ENCODE peak calls at places on chromosomes 5 and 9, in six cellular contexts. Z is GM23248, A is testis, F is fibroblast of lung, D is uterus, Q is heart right ventricle. S is an unnamed sample.

GRCh38 chr5:43191740-43192557 is at the start of gene NIM1K:
- DNase-seq in Q (peak; percentile 68), D (peak; percentile 51), A (peak; percentile 53), Z (peak; percentile 54), F (peak; percentile 68), S (peak; percentile 87)

GRCh38 chr9:84357235-84357634 is 16.7 kb upstream of the SLC28A3 start:
- DNase-seq in Z (peak; percentile 19), A (no peak), F (no peak), D (no peak), Q (no peak), S (no peak)

GRCh38 chr9:133659566-133659965 is 23.4 kb downstream of the DBH start:
- DNase-seq in D (no peak), A (no peak), Z (no peak), Q (no peak), F (no peak), S (no peak)

GRCh38 chr9:18941060-18941746 is 91.8 kb downstream of the SAXO1 start:
- DNase-seq in A (no peak), D (no peak), Z (no peak), Q (peak; percentile 15), F (no peak), S (no peak)

GRCh38 chr9:13386935-13387667 is 107.6 kb upstream of the MPDZ start:
- DNase-seq in A (peak; percentile 15), D (no peak), F (peak; percentile 84), Z (peak; percentile 87), Q (no peak), S (no peak)

GRCh38 chr5:126561908-126562307 is 33.1 kb downstream of the ALDH7A1 start:
- DNase-seq in A (peak; percentile 37), Q (no peak), Z (no peak), D (no peak), F (peak; percentile 14), S (no peak)

GRCh38 chr5:52709171-52709925 is 78.4 kb upstream of the ITGA1 start:
- DNase-seq in F (no peak), A (no peak), Z (peak; percentile 56), D (no peak), Q (no peak), S (no peak)

GRCh38 chr5:145683426-145683825 is 151.7 kb downstream of the PRELID2 start:
- DNase-seq in D (no peak), F (no peak), Z (no peak), A (no peak), Q (no peak), S (no peak)

GRCh38 chr9:134152022-134152448 is 12.3 kb downstream of the RNU6ATAC start:
- DNase-seq in D (no peak), F (no peak), Q (no peak), A (no peak), Z (no peak), S (no peak)

GRCh38 chr5:56440871-56441740 is 208.0 kb upstream of the ANKRD55 start:
- DNase-seq in Q (no peak), F (peak; percentile 97), Z (peak; percentile 76), A (no peak), D (peak; percentile 59), S (no peak)

GRCh38 chr5:11385901-11386293 is 518.3 kb downstream of the CTNND2 start:
- DNase-seq in Q (no peak), A (no peak), Z (no peak), D (no peak), F (no peak), S (no peak)

GRCh38 chr5:135072357-135073247 is 38.6 kb upstream of the PITX1 start:
- DNase-seq in Q (no peak), Z (no peak), F (no peak), D (no peak), A (no peak), S (no peak)

GRCh38 chr5:53291528-53291927 is 182.0 kb upstream of the MOCS2 start:
- DNase-seq in A (no peak), F (peak; percentile 62), D (no peak), Q (no peak), Z (peak; percentile 20), S (no peak)

GRCh38 chr5:81524015-81524414 is 130.1 kb upstream of the ACOT12 start:
- DNase-seq in F (no peak), Z (no peak), Q (no peak), A (no peak), D (no peak), S (no peak)

GRCh38 chr5:179382486-179382885 is 37.2 kb upstream of the ADAMTS2 start:
- DNase-seq in Q (no peak), F (no peak), A (no peak), Z (no peak), D (no peak), S (no peak)

GRCh38 chr5:168987540-168988300 is 313.2 kb downstream of the SLIT3 start:
- DNase-seq in F (peak; percentile 71), D (peak; percentile 74), Z (peak; percentile 75), A (peak; percentile 89), Q (peak; percentile 68), S (peak; percentile 90)

GRCh38 chr5:83964235-83964634 is 243.6 kb upstream of the HAPLN1 start:
- DNase-seq in A (no peak), F (no peak), D (no peak), Z (peak; percentile 2), Q (no peak), S (no peak)

GRCh38 chr9:121498150-121498486 is 1.5 kb downstream of the GGTA1 start:
- DNase-seq in A (peak; percentile 77), F (peak; percentile 73), Z (peak; percentile 85), D (peak; percentile 59), Q (no peak), S (peak; percentile 43)

GRCh38 chr9:127980056-127980705 is 608 bp downstream of the EEIG1 start:
- DNase-seq in Q (peak; percentile 55), A (no peak), D (peak; percentile 42), F (no peak), Z (peak; percentile 64), S (peak; percentile 35)

GRCh38 chr9:79663299-79663698 is 91.5 kb downstream of the TLE4 start:
- DNase-seq in F (peak; percentile 12), A (no peak), Z (peak; percentile 64), Q (no peak), D (no peak), S (no peak)

GRCh38 chr9:79665926-79666325 is 94.2 kb downstream of the TLE4 start:
- DNase-seq in Q (no peak), A (no peak), D (no peak), F (no peak), Z (peak; percentile 63), S (no peak)

GRCh38 chr9:79664375-79664825 is 92.6 kb downstream of the TLE4 start:
- DNase-seq in A (no peak), D (no peak), Z (peak; percentile 56), Q (no peak), F (no peak), S (no peak)

GRCh38 chr9:79663878-79664277 is 92.1 kb downstream of the TLE4 start:
- DNase-seq in Q (no peak), A (no peak), D (no peak), Z (peak; percentile 52), F (no peak), S (peak; percentile 51)

DNA sequence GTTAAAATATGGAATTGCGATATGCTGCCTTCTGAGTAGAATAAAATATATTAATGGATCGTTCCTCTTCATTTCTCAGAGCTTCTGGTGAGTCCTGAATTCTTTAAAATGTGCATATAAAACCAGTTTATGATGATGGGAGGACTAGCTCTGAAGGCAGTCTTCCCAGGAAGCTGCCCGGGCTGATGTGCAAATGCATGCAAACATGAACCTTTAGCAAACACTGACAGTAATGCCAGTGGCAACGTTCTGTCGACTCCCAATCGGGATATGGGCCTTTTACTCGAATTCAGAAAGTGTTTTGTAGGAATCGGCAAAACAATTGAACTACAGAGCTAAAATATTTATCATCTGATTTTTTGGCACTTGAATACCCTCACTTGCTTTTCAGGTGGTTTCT is 93.6 kb downstream of the TLE4 start:
- DNase-seq in Q (no peak), Z (no peak), F (no peak), A (no peak), D (no peak), S (no peak)
- H3K4me1 ChIP-seq in Q (peaks cover 13% of the 10 kb centered on the region), Z (peaks cover 41% of the 10 kb centered on the region), F (no peaks in the 10 kb centered on the region), A (peaks cover 21% of the 10 kb centered on the region), D (peaks cover 6% of the 10 kb centered on the region), S (peaks cover 2% of the 10 kb centered on the region)

GRCh38 chr9:4890929-4891328 is 94.1 kb upstream of the JAK2 start:
- DNase-seq in F (no peak), A (no peak), Z (no peak), Q (no peak), D (no peak), S (no peak)

GRCh38 chr9:4891674-4892073 is 93.4 kb upstream of the JAK2 start:
- DNase-seq in Z (no peak), D (no peak), Q (no peak), A (no peak), F (no peak), S (no peak)

GRCh38 chr9:4887556-4887955 is 94.8 kb downstream of the RCL1 start:
- DNase-seq in D (no peak), F (peak; percentile 81), A (peak; percentile 33), Z (peak; percentile 57), Q (peak; percentile 42), S (peak; percentile 51)

GRCh38 chr9:4892501-4893194 is 92.4 kb upstream of the JAK2 start:
- DNase-seq in Z (no peak), F (no peak), A (no peak), Q (no peak), D (no peak), S (no peak)

DNA sequence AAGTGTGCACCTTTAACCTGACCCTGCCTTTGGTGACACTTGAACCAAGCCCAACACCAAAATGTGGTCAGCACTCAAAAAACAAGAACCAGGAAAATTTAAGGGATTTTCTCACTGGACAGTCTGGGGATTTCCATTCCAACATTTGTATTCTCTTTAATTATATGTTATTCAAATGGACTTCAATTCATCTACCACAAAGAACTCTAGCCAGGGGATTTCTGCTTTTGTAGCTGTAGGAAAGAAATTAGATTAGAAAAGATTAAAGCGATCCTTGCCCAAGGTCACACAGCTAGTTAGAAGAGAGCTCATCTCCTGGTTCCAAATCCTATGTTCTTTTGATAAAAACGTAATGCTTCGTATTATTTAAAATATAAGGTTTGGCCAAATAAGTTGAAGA is 94.8 kb upstream of the JAK2 start:
- DNase-seq in Q (no peak), Z (no peak), A (no peak), D (no peak), F (no peak), S (no peak)
- H3K27ac ChIP-seq in Q (no peak overlapping the region), Z (no peak overlapping the region), A (no peak overlapping the region), D (no peak overlapping the region), F (no peak overlapping the region), S (no peak overlapping the region)

GRCh38 chr5:167699434-167699833 is 592.0 kb upstream of the WWC1 start:
- DNase-seq in F (peak; percentile 91), A (no peak), D (no peak), Q (no peak), Z (peak; percentile 99), S (no peak)
- H3K4me3 ChIP-seq in F (no peak overlapping the region), A (no peak overlapping the region), D (no peak overlapping the region), Q (no peak overlapping the region), Z (peak overlapping the region; percentile 34), S (no peak overlapping the region)

GRCh38 chr9:137456061-137456863 is 2.9 kb downstream of the NSMF start:
- DNase-seq in F (peak; percentile 72), Z (no peak), A (no peak), D (peak; percentile 11), Q (no peak), S (no peak)

GRCh38 chr9:137454145-137454505 is 5.0 kb downstream of the NSMF start:
- DNase-seq in A (no peak), Z (peak; percentile 47), D (peak; percentile 77), F (no peak), Q (peak; percentile 70), S (peak; percentile 69)

GRCh38 chr9:137453643-137454081 is 5.5 kb downstream of the NSMF start:
- DNase-seq in F (peak; percentile 78), Q (peak; percentile 77), D (peak; percentile 83), A (peak; percentile 75), Z (peak; percentile 81), S (peak; percentile 88)

GRCh38 chr9:137455361-137455991 is 3.7 kb downstream of the NSMF start:
- DNase-seq in Z (no peak), F (no peak), D (peak; percentile 24), Q (no peak), A (no peak), S (peak; percentile 32)

GRCh38 chr9:137454506-137455360 is 4.4 kb downstream of the NSMF start:
- DNase-seq in Z (peak; percentile 55), F (peak; percentile 32), A (peak; percentile 61), D (peak; percentile 42), Q (no peak), S (peak; percentile 77)
- H3K4me1 ChIP-seq in Z (peaks cover 6% of the 10 kb centered on the region), F (peaks cover 3% of the 10 kb centered on the region), A (peaks cover 48% of the 10 kb centered on the region), D (peaks cover 23% of the 10 kb centered on the region), Q (peaks cover 27% of the 10 kb centered on the region), S (no peaks in the 10 kb centered on the region)